ENCODE peak calls at places on chromosomes 7 and 10, in five cellular contexts. One of them, this sample, is unnamed.

GRCh38 chr7:24701232-24701898 is 55.9 kb downstream of the GSDME start:
- DNase-seq in heart right ventricle: no peak
- DNase-seq in CD4-positive, alpha-beta T cell: no peak
- DNase-seq in memory B cell: no peak
- DNase-seq in activated naive CD4-positive, alpha-beta T cell: no peak
- DNase-seq in this sample: no peak

GRCh38 chr10:86213148-86213547 is 153.4 kb downstream of the GRID1 start:
- DNase-seq in heart right ventricle: no peak
- DNase-seq in CD4-positive, alpha-beta T cell: no peak
- DNase-seq in memory B cell: no peak
- DNase-seq in activated naive CD4-positive, alpha-beta T cell: no peak
- DNase-seq in this sample: no peak

GRCh38 chr10:102596506-102596971 is 47.7 kb upstream of the TRIM8 start:
- DNase-seq in heart right ventricle: no peak
- DNase-seq in CD4-positive, alpha-beta T cell: no peak
- DNase-seq in memory B cell: peak; percentile 23
- DNase-seq in activated naive CD4-positive, alpha-beta T cell: no peak
- DNase-seq in this sample: no peak

GRCh38 chr7:44977304-44977858 is 1.4 kb downstream of the MYO1G start:
- DNase-seq in heart right ventricle: no peak
- DNase-seq in CD4-positive, alpha-beta T cell: peak; percentile 71
- DNase-seq in memory B cell: no peak
- DNase-seq in activated naive CD4-positive, alpha-beta T cell: no peak
- DNase-seq in this sample: peak; percentile 61

GRCh38 chr10:129912161-129912917 is 51.7 kb downstream of the EBF3 start:
- DNase-seq in heart right ventricle: no peak
- DNase-seq in CD4-positive, alpha-beta T cell: no peak
- DNase-seq in memory B cell: no peak
- DNase-seq in activated naive CD4-positive, alpha-beta T cell: no peak
- DNase-seq in this sample: no peak

GRCh38 chr10:94889123-94889522 is 49.3 kb upstream of the CYP2C9 start:
- DNase-seq in heart right ventricle: no peak
- DNase-seq in CD4-positive, alpha-beta T cell: no peak
- DNase-seq in memory B cell: no peak
- DNase-seq in activated naive CD4-positive, alpha-beta T cell: no peak
- DNase-seq in this sample: no peak

GRCh38 chr7:34430456-34430855 is 227.6 kb upstream of the NPSR1 start:
- DNase-seq in heart right ventricle: peak; percentile 23
- DNase-seq in CD4-positive, alpha-beta T cell: no peak
- DNase-seq in memory B cell: no peak
- DNase-seq in activated naive CD4-positive, alpha-beta T cell: no peak
- DNase-seq in this sample: no peak

GRCh38 chr10:130109796-130110235 is 814 bp downstream of the C10orf143 start:
- DNase-seq in heart right ventricle: peak; percentile 85
- DNase-seq in CD4-positive, alpha-beta T cell: peak; percentile 67
- DNase-seq in memory B cell: peak; percentile 77
- DNase-seq in activated naive CD4-positive, alpha-beta T cell: peak; percentile 31
- DNase-seq in this sample: peak; percentile 63

GRCh38 chr10:120938822-120939221 is 87.7 kb downstream of the WDR11 start:
- DNase-seq in heart right ventricle: no peak
- DNase-seq in CD4-positive, alpha-beta T cell: no peak
- DNase-seq in memory B cell: no peak
- DNase-seq in activated naive CD4-positive, alpha-beta T cell: no peak
- DNase-seq in this sample: no peak

GRCh38 chr7:158828343-158829020 is 827 bp downstream of the ESYT2 start:
- DNase-seq in heart right ventricle: peak; percentile 42
- DNase-seq in CD4-positive, alpha-beta T cell: peak; percentile 36
- DNase-seq in memory B cell: peak; percentile 51
- DNase-seq in activated naive CD4-positive, alpha-beta T cell: no peak
- DNase-seq in this sample: no peak

GRCh38 chr7:89927762-89928161 is 226.5 kb upstream of the STEAP1 start:
- DNase-seq in heart right ventricle: no peak
- DNase-seq in CD4-positive, alpha-beta T cell: no peak
- DNase-seq in memory B cell: no peak
- DNase-seq in activated naive CD4-positive, alpha-beta T cell: no peak
- DNase-seq in this sample: no peak

GRCh38 chr7:39465055-39465929 is 100.9 kb upstream of the YAE1 start:
- DNase-seq in heart right ventricle: peak; percentile 21
- DNase-seq in CD4-positive, alpha-beta T cell: peak; percentile 14
- DNase-seq in memory B cell: peak; percentile 15
- DNase-seq in activated naive CD4-positive, alpha-beta T cell: no peak
- DNase-seq in this sample: no peak

GRCh38 chr7:54278847-54279246 is 263.3 kb upstream of the VSTM2A start:
- DNase-seq in heart right ventricle: no peak
- DNase-seq in CD4-positive, alpha-beta T cell: no peak
- DNase-seq in memory B cell: no peak
- DNase-seq in activated naive CD4-positive, alpha-beta T cell: no peak
- DNase-seq in this sample: no peak

GRCh38 chr10:84401838-84402611 is 73.6 kb downstream of the CCSER2 start:
- DNase-seq in heart right ventricle: no peak
- DNase-seq in CD4-positive, alpha-beta T cell: no peak
- DNase-seq in memory B cell: no peak
- DNase-seq in activated naive CD4-positive, alpha-beta T cell: no peak
- DNase-seq in this sample: no peak

GRCh38 chr10:12539350-12540164 is 190.2 kb downstream of the CAMK1D start:
- DNase-seq in heart right ventricle: no peak
- DNase-seq in CD4-positive, alpha-beta T cell: no peak
- DNase-seq in memory B cell: no peak
- DNase-seq in activated naive CD4-positive, alpha-beta T cell: no peak
- DNase-seq in this sample: no peak

This sample was measured in CD8-positive, alpha-beta memory T cell.